ENCODE peak calls at places on chromosome 11, in five cellular contexts. C is foreskin keratinocyte; K is stimulated activated CD4-positive, alpha-beta T cell treated with anti-CD3 and anti-CD28 coated beads, Interleukin-1b, Interleukin-23, amount 100 ng/mL, for 48 hours; B is HFF-Myc; P is activated naive CD4-positive, alpha-beta T cell treated with anti-CD3 and anti-CD28 coated beads for 36 hours. U is an unnamed sample.

GRCh38 chr11:92870241-92870826 is 99.1 kb upstream of the MTNR1B start:
- DNase-seq in C (no peak), K (no peak), P (no peak), B (no peak), U (no peak)

GRCh38 chr11:94751216-94751612 is 16.9 kb upstream of the AMOTL1 start:
- DNase-seq in P (no peak), C (no peak), K (no peak), B (no peak), U (no peak)

GRCh38 chr11:95065336-95065735 is 1.4 kb upstream of the SRSF8 start:
- DNase-seq in C (no peak), K (no peak), B (no peak), P (no peak), U (no peak)

GRCh38 chr11:77074205-77074604 is 7.4 kb downstream of the CAPN5 start:
- DNase-seq in P (no peak), C (no peak), B (no peak), K (no peak), U (no peak)

GRCh38 chr11:62269654-62270278 is at the start of gene SCGB2A2:
- DNase-seq in B (no peak), K (no peak), C (no peak), P (no peak), U (peak)

GRCh38 chr11:12868315-12869073 is 140.6 kb upstream of the RASSF10 start:
- DNase-seq in K (no peak), B (no peak), P (no peak), C (no peak), U (no peak)

GRCh38 chr11:11618973-11619435 is 2.8 kb downstream of the GALNT18 start:
- DNase-seq in K (no peak), C (no peak), B (no peak), P (peak), U (no peak)

GRCh38 chr11:92424281-92424680 is 199.7 kb downstream of the FAT3 start:
- DNase-seq in P (no peak), K (no peak), B (no peak), C (no peak), U (no peak)

GRCh38 chr11:60924110-60924905 is at the start of gene TMEM132A:
- DNase-seq in P (peak), K (no peak), B (peak), C (peak), U (no peak)

GRCh38 chr11:70033711-70034070 is 44.4 kb upstream of the ANO1 start:
- DNase-seq in B (no peak), K (no peak), P (no peak), C (no peak), U (no peak)

GRCh38 chr11:17714356-17714854 is 5.0 kb upstream of the MYOD1 start:
- DNase-seq in B (no peak), P (no peak), K (no peak), C (no peak), U (no peak)

GRCh38 chr11:58576792-58577440 is 1.3 kb upstream of the LPXN start:
- DNase-seq in B (no peak), P (peak), C (peak), K (no peak), U (no peak)

GRCh38 chr11:11843233-11843632 is 1.5 kb downstream of the USP47 start:
- DNase-seq in C (peak), B (no peak), K (no peak), P (peak), U (peak)

GRCh38 chr11:117826360-117826635 is 1.8 kb upstream of the FXYD2 start:
- DNase-seq in C (no peak), B (no peak), P (no peak), K (no peak), U (no peak)

GRCh38 chr11:61173456-61173855 is 12.2 kb upstream of the VPS37C start:
- DNase-seq in K (no peak), P (no peak), C (no peak), B (no peak), U (no peak)

GRCh38 chr11:114738954-114739353 is 60.6 kb downstream of the NXPE2 start:
- DNase-seq in P (peak), K (peak), C (no peak), B (peak), U (peak)

GRCh38 chr11:61406067-61406466 is 13.7 kb downstream of the TMEM216 start:
- DNase-seq in C (no peak), B (no peak), P (no peak), K (no peak), U (no peak)

GRCh38 chr11:106177311-106177710 is 99.8 kb downstream of the AASDHPPT start:
- DNase-seq in B (no peak), K (no peak), P (no peak), C (no peak), U (no peak)

GRCh38 chr11:59556883-59557205 is 45.5 kb downstream of the OR4D9 start:
- DNase-seq in K (no peak), P (peak), B (no peak), C (no peak), U (no peak)

GRCh38 chr11:83392556-83392955 is 106.4 kb upstream of the CCDC90B start:
- DNase-seq in C (no peak), K (no peak), B (no peak), P (no peak), U (no peak)

GRCh38 chr11:1302461-1303073 is 6.9 kb downstream of the TOLLIP start:
- DNase-seq in C (no peak), K (no peak), P (no peak), B (no peak), U (no peak)

GRCh38 chr11:73157141-73158010 is 15.3 kb upstream of the FCHSD2 start:
- DNase-seq in P (no peak), C (no peak), K (no peak), B (no peak), U (no peak)

GRCh38 chr11:1305063-1305495 is 4.4 kb downstream of the TOLLIP start:
- DNase-seq in B (no peak), P (no peak), K (no peak), C (no peak), U (no peak)

GRCh38 chr11:16382638-16383380 is 26.5 kb upstream of the SOX6 start:
- DNase-seq in C (no peak), P (no peak), B (peak), K (no peak), U (no peak)

GRCh38 chr11:64750361-64751054 is 6.6 kb upstream of the RASGRP2 start:
- DNase-seq in B (no peak), P (no peak), C (no peak), K (no peak), U (no peak)

GRCh38 chr11:120281161-120281795 is 41.3 kb downstream of the POU2F3 start:
- DNase-seq in K (no peak), P (no peak), B (no peak), C (no peak), U (no peak)

GRCh38 chr11:112273066-112273465 is 12.4 kb upstream of the PLET1 start:
- DNase-seq in P (no peak), K (no peak), B (no peak), C (no peak), U (no peak)

GRCh38 chr11:129282634-129283033 is 90.5 kb upstream of the ARHGAP32 start:
- DNase-seq in P (no peak), C (no peak), B (no peak), K (no peak), U (no peak)

GRCh38 chr11:118379497-118379896 is 20.1 kb downstream of the UBE4A start:
- DNase-seq in P (no peak), B (no peak), K (no peak), C (no peak), U (no peak)

GRCh38 chr11:16924826-16925494 is 89.3 kb downstream of the PLEKHA7 start:
- DNase-seq in B (no peak), C (peak), P (no peak), K (no peak), U (peak)

GRCh38 chr11:6418958-6419611 is at the start of gene APBB1:
- DNase-seq in K (peak), P (peak), C (no peak), B (no peak), U (no peak)

GRCh38 chr11:79363261-79363660 is 77.6 kb downstream of the TENM4 start:
- DNase-seq in K (no peak), B (no peak), P (no peak), C (peak), U (no peak)

U was measured in epithelial cell of prostate.